ENCODE peak calls at places on chromosomes 2 and 18, in four cellular contexts. J, Z, X and M are unnamed samples.

GRCh38 chr2:70964596-70965386 is 13.6 kb upstream of the ANKRD53 start:
- DNase-seq in Z (peak), X (peak), J (peak), M (no peak)

GRCh38 chr2:120503793-120504571 is 158.0 kb downstream of the INHBB start:
- DNase-seq in Z (no peak), J (no peak), X (no peak), M (no peak)

GRCh38 chr2:176643711-176644110 is 374.5 kb downstream of the MTX2 start:
- DNase-seq in X (no peak), J (peak), Z (no peak), M (no peak)

GRCh38 chr2:74048843-74049519 is 64.3 kb downstream of the TET3 start:
- DNase-seq in J (no peak), Z (no peak), X (no peak), M (no peak)

GRCh38 chr2:96116879-96117533 is 635 bp upstream of the ADRA2B start:
- DNase-seq in X (peak), J (peak), Z (no peak), M (peak)

GRCh38 chr2:102397167-102397566 is 25.8 kb upstream of the IL18RAP start:
- DNase-seq in J (no peak), Z (no peak), X (no peak), M (no peak)

GRCh38 chr2:63861220-63861822 is 19.6 kb downstream of the UGP2 start:
- DNase-seq in Z (peak), J (peak), X (peak), M (peak)

GRCh38 chr18:3869848-3870247 is 419.9 kb downstream of the TGIF1 start:
- DNase-seq in X (peak), Z (no peak), J (no peak), M (peak)

GRCh38 chr2:57448816-57449215 is 597.8 kb upstream of the VRK2 start:
- DNase-seq in Z (no peak), X (no peak), J (no peak), M (no peak)

GRCh38 chr2:223459328-223459939 is 142.7 kb downstream of the SCG2 start:
- DNase-seq in X (peak), J (no peak), Z (no peak), M (no peak)

GRCh38 chr2:1493361-1494126 is 80.3 kb downstream of the TPO start:
- DNase-seq in J (no peak), X (no peak), Z (no peak), M (no peak)

GRCh38 chr2:237320801-237321563 is 93.0 kb downstream of the COL6A3 start:
- DNase-seq in J (no peak), X (no peak), Z (no peak), M (no peak)

GRCh38 chr2:230671117-230671516 is 41.5 kb upstream of the CAB39 start:
- DNase-seq in J (no peak), X (no peak), Z (peak), M (peak)

GRCh38 chr2:28225472-28225915 is 167.2 kb upstream of the FOSL2 start:
- DNase-seq in J (no peak), X (no peak), Z (no peak), M (peak)

GRCh38 chr2:165558832-165559231 is 89.3 kb downstream of the CSRNP3 start:
- DNase-seq in Z (no peak), X (no peak), J (no peak), M (no peak)

GRCh38 chr2:46009315-46009714 is 287.9 kb upstream of the EPAS1 start:
- DNase-seq in X (no peak), Z (no peak), J (no peak), M (no peak)

GRCh38 chr2:64141711-64142405 is 2.4 kb downstream of the PELI1 start:
- DNase-seq in X (no peak), J (no peak), Z (no peak), M (no peak)

GRCh38 chr2:240397542-240397916 is 37.9 kb upstream of the GPC1 start:
- DNase-seq in X (no peak), Z (no peak), J (no peak), M (no peak)

GRCh38 chr2:134791606-134792005 is 46.8 kb upstream of the ACMSD start:
- DNase-seq in J (no peak), Z (no peak), X (no peak), M (no peak)

GRCh38 chr2:231228974-231229373 is 30.5 kb downstream of the ARMC9 start:
- DNase-seq in X (no peak), J (no peak), Z (no peak), M (no peak)

GRCh38 chr2:57516740-57517340 is 529.8 kb upstream of the VRK2 start:
- DNase-seq in J (no peak), X (peak), Z (no peak), M (peak)

GRCh38 chr2:149904816-149905215 is 317.2 kb upstream of the MMADHC start:
- DNase-seq in J (no peak), Z (no peak), X (no peak), M (no peak)

GRCh38 chr2:101811226-101812015 is 113.9 kb downstream of the MAP4K4 start:
- DNase-seq in J (no peak), Z (no peak), X (no peak), M (no peak)

GRCh38 chr2:28950941-28951630 is 30.0 kb upstream of the TOGARAM2 start:
- DNase-seq in Z (no peak), X (no peak), J (peak), M (no peak)

GRCh38 chr2:238667008-238667407 is 180.9 kb upstream of the TWIST2 start:
- DNase-seq in Z (no peak), X (no peak), J (no peak), M (no peak)

GRCh38 chr18:67590571-67591141 is 74.1 kb upstream of the DSEL start:
- DNase-seq in Z (no peak), J (no peak), X (no peak), M (peak)

GRCh38 chr2:201858781-201859180 is 52.4 kb downstream of the CDK15 start:
- DNase-seq in J (peak), Z (peak), X (no peak), M (no peak)

GRCh38 chr2:51624995-51625394 is 593.1 kb upstream of the NRXN1 start:
- DNase-seq in Z (no peak), J (no peak), X (peak), M (no peak)

GRCh38 chr2:191907091-191907490 is 60.2 kb upstream of the CAVIN2 start:
- DNase-seq in Z (no peak), X (no peak), J (no peak), M (no peak)

GRCh38 chr18:23272498-23273232 is 137.4 kb downstream of the CABLES1 start:
- DNase-seq in X (no peak), Z (no peak), J (no peak), M (no peak)

GRCh38 chr18:11074879-11075278 is 74.5 kb downstream of the PIEZO2 start:
- DNase-seq in Z (no peak), J (no peak), X (no peak), M (no peak)

GRCh38 chr2:25112113-25112512 is 56.3 kb downstream of the POMC start:
- DNase-seq in X (no peak), J (no peak), Z (no peak), M (no peak)

GRCh38 chr18:23585897-23586248 is 433 bp downstream of the NPC1 start:
- DNase-seq in Z (no peak), J (no peak), X (no peak), M (peak)